ENCODE peak calls at places on chromosomes 11 and 22, in four cellular contexts. L is mesenteric fat pad; U is RPMI7951; N is activated T-helper 1 cell treated with anti-CD3 and anti-CD28 coated beads, Interleukin-2, amount 50 U/mL, for 16 hours. C is an unnamed sample.

GRCh38 chr11:28621648-28622215 is 513.5 kb downstream of the METTL15 start:
- DNase-seq in L (no peak), N (no peak), U (peak), C (no peak)

GRCh38 chr22:19962909-19963806 is 21.5 kb upstream of the TXNRD2 start:
- DNase-seq in U (peak), N (no peak), L (no peak), C (no peak)

GRCh38 chr11:12404461-12404860 is 27.1 kb downstream of the PARVA start:
- DNase-seq in L (no peak), U (peak), N (no peak), C (no peak)

GRCh38 chr11:12639388-12639787 is 34.8 kb upstream of the TEAD1 start:
- DNase-seq in L (no peak), U (no peak), N (no peak), C (no peak)

GRCh38 chr11:17801166-17801565 is 66.6 kb downstream of the KCNC1 start:
- DNase-seq in N (no peak), L (no peak), U (no peak), C (no peak)

GRCh38 chr11:17516551-17517150 is 27.6 kb downstream of the USH1C start:
- DNase-seq in N (no peak), L (no peak), U (no peak), C (no peak)

GRCh38 chr22:30251661-30252226 is 5.2 kb upstream of the LIF start:
- DNase-seq in L (no peak), U (peak), N (no peak), C (no peak)

GRCh38 chr11:71501071-71501985 is 25.7 kb upstream of the KRTAP5-7 start:
- DNase-seq in U (no peak), L (peak), N (no peak), C (no peak)

GRCh38 chr22:32354360-32355351 is 3.0 kb upstream of the RFPL3 start:
- DNase-seq in L (no peak), N (no peak), U (peak), C (no peak)

GRCh38 chr11:32094931-32095330 is 4.1 kb downstream of the RCN1 start:
- DNase-seq in U (no peak), L (no peak), N (no peak), C (no peak)